ENCODE peak calls at places on chromosomes 3 and 15, in seven cellular contexts. S is stomach, P is GM23338, I is transverse colon, C is HL-60, H is spleen, N is HCT116. J is an unnamed sample.

GRCh38 chr3:186151077-186151971 is 42.4 kb upstream of the ETV5 start:
- DNase-seq in I (no peak), C (no peak), S (no peak), N (no peak), H (no peak), P (no peak), J (no peak)

GRCh38 chr3:148791296-148791695 is 36.3 kb upstream of the CPB1 start:
- DNase-seq in H (no peak), C (no peak), P (no peak), S (no peak), I (no peak), N (no peak), J (no peak)

GRCh38 chr3:143605661-143605950 is 242.7 kb downstream of the SLC9A9 start:
- DNase-seq in C (no peak), I (no peak), H (no peak), N (no peak), P (no peak), S (no peak), J (no peak)

GRCh38 chr3:52495777-52496602 is 852 bp downstream of the STAB1 start:
- DNase-seq in N (no peak), C (no peak), P (no peak), I (no peak), S (no peak), H (no peak), J (no peak)

GRCh38 chr3:128556384-128556783 is 63.4 kb upstream of the GATA2 start:
- DNase-seq in N (no peak), P (no peak), S (no peak), C (no peak), H (no peak), I (no peak), J (no peak)

GRCh38 chr3:116350119-116350733 is 95.1 kb downstream of the LSAMP start:
- DNase-seq in H (no peak), I (no peak), C (no peak), P (no peak), N (no peak), S (no peak), J (no peak)

GRCh38 chr3:107855710-107856109 is 235.1 kb downstream of the CD47 start:
- DNase-seq in C (no peak), I (no peak), N (peak; percentile 65), P (peak; percentile 34), H (no peak), S (no peak), J (no peak)

GRCh38 chr15:36970522-36970921 is 129.8 kb downstream of the MEIS2 start:
- DNase-seq in H (no peak), P (no peak), S (no peak), C (no peak), N (no peak), I (no peak), J (no peak)

GRCh38 chr15:68385671-68386586 is 46.0 kb downstream of the ITGA11 start:
- DNase-seq in N (no peak), C (no peak), P (no peak), H (no peak), I (no peak), S (peak; percentile 5), J (no peak)

GRCh38 chr3:109195812-109196211 is 59.3 kb downstream of the C3orf85 start:
- DNase-seq in C (no peak), I (no peak), N (peak; percentile 6), P (no peak), S (no peak), H (no peak), J (no peak)

GRCh38 chr15:100113351-100114075 is 228.3 kb downstream of the ADAMTS17 start:
- DNase-seq in P (no peak), N (no peak), H (peak; percentile 48), C (no peak), I (no peak), S (no peak), J (no peak)

GRCh38 chr15:27438403-27439375 is 467.7 kb downstream of the GABRG3 start:
- DNase-seq in C (no peak), I (no peak), P (no peak), S (no peak), H (no peak), N (no peak), J (no peak)

GRCh38 chr3:27943106-27943505 is 221.0 kb upstream of the EOMES start:
- DNase-seq in H (no peak), S (no peak), I (no peak), N (peak; percentile 29), P (peak; percentile 85), C (no peak), J (no peak)

GRCh38 chr3:31290046-31290445 is 242.7 kb upstream of the STT3B start:
- DNase-seq in I (no peak), P (no peak), S (no peak), C (no peak), N (no peak), H (no peak), J (no peak)

GRCh38 chr3:143531101-143531500 is 317.2 kb downstream of the SLC9A9 start:
- DNase-seq in I (no peak), S (no peak), H (no peak), P (no peak), N (no peak), C (no peak), J (no peak)

GRCh38 chr3:29335921-29336320 is 55.0 kb downstream of the RBMS3 start:
- DNase-seq in H (no peak), I (no peak), P (no peak), N (no peak), C (no peak), S (no peak), J (no peak)

GRCh38 chr3:113668015-113668414 is 28.4 kb downstream of the USF3 start:
- DNase-seq in C (no peak), H (no peak), N (no peak), I (no peak), S (no peak), P (no peak), J (no peak)

GRCh38 chr3:116314476-116314875 is 130.8 kb downstream of the LSAMP start:
- DNase-seq in I (no peak), H (no peak), C (no peak), S (no peak), P (no peak), N (no peak), J (no peak)

GRCh38 chr15:68587769-68588385 is 9.1 kb downstream of the CORO2B start:
- DNase-seq in C (no peak), N (no peak), P (no peak), H (peak; percentile 14), I (no peak), S (no peak), J (no peak)

GRCh38 chr3:120396469-120396868 is 47.3 kb upstream of the LRRC58 start:
- DNase-seq in H (no peak), I (no peak), P (no peak), S (no peak), C (no peak), N (no peak), J (no peak)

GRCh38 chr3:120404876-120405275 is 45.9 kb downstream of the FSTL1 start:
- DNase-seq in S (no peak), I (no peak), P (no peak), H (no peak), C (no peak), N (no peak), J (no peak)

GRCh38 chr3:120399372-120399771 is 50.2 kb upstream of the LRRC58 start:
- DNase-seq in P (no peak), C (no peak), S (no peak), H (no peak), I (no peak), N (no peak), J (no peak)

DNA sequence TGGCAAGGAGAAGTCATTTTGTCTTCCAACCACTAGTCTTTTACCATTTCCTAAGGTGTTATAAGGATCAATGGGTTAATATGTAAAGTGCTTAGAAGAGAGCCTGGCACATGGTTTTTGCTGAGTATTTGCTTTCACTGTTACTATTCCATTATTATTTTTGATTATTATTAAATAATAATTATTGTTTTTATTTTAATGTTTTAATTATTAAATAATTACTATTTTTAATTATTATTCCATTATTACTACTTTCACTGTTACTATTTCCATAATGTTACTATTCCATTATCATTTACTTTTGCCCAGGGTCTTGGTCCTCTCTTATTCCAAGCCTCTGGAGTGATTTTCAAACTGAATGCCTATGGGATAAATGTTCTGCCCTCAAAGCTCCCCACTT is 48.5 kb downstream of the FSTL1 start:
- DNase-seq in I (no peak), H (no peak), N (no peak), S (no peak), C (no peak), P (no peak), J (no peak)
- TF ChIP-seq CTCF in I (no peak), H (no peak), N (no peak), S (no peak), C (no peak), P (no peak), J (no peak)

GRCh38 chr15:64455951-64456350 is 4.4 kb upstream of the ZNF609 start:
- DNase-seq in N (no peak), C (no peak), H (no peak), S (no peak), P (no peak), I (peak; percentile 20), J (no peak)

GRCh38 chr15:64456634-64457108 is 3.7 kb upstream of the ZNF609 start:
- DNase-seq in S (no peak), C (no peak), I (no peak), H (no peak), P (no peak), N (no peak), J (no peak)

GRCh38 chr15:64453689-64454037 is 6.7 kb upstream of the ZNF609 start:
- DNase-seq in N (no peak), H (no peak), P (no peak), C (no peak), I (no peak), S (no peak), J (no peak)

GRCh38 chr15:64454282-64454681 is 6.1 kb upstream of the ZNF609 start:
- DNase-seq in P (no peak), S (no peak), H (no peak), N (no peak), I (no peak), C (no peak), J (no peak)

GRCh38 chr15:64452988-64453688 is 7.2 kb upstream of the ZNF609 start:
- DNase-seq in I (no peak), H (no peak), P (no peak), N (no peak), C (no peak), S (peak; percentile 76), J (no peak)
- TF ChIP-seq POLR2AphosphoS5 in I (no peak), H (no peak), P (no peak), N (no peak), C (no peak), S (no peak), J (no peak)

DNA sequence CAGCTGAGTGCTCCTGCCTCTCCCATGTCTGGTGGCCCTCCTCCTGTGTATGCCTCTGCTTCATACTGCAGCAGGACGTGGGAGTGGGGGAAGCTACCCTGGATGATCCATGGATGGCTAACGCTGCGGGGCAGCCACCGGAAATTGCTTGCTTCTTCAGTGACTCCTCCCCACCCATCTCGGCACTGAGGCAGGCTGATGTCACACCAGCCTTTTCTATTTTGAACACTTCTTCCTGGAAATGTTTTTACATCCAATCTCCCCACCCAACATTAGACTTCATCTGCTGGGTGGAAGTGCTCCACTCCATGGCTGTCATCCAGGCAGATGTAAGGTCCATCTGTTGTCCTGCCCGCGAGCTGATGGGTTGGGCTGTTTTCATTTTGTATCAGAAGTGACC is 58.9 kb upstream of the MUC13 start:
- DNase-seq in C (no peak), H (no peak), I (no peak), S (no peak), P (no peak), N (no peak), J (no peak)
- H3K4me3 ChIP-seq in C (no peak overlapping the region), H (no peak overlapping the region), I (no peak overlapping the region), S (no peak overlapping the region), P (no peak overlapping the region), N (no peak overlapping the region), J (no peak overlapping the region)

GRCh38 chr15:90818251-90819210 is 49.9 kb upstream of the FURIN start:
- DNase-seq in I (no peak), H (peak; percentile 88), N (no peak), S (peak; percentile 27), P (peak; percentile 65), C (no peak), J (no peak)
- TF ChIP-seq CTCF in I (no peak), H (peak; percentile 54), N (no peak), S (no peak), P (peak; percentile 46), C (peak; percentile 42), J (no peak)

J was measured in Panc1.